ENCODE peak calls at places on chromosomes 5 and 9, in nine cellular contexts. One of them, this sample, is unnamed.
A peak's percentile ranks its signal among the peaks of the same experiment; 100 is the strongest.

GRCh38 chr5:16453609-16454008 is 12.0 kb downstream of the ZNF622 start:
- DNase-seq in NCI-H2081: peak; percentile 52
- DNase-seq in NCI-H1105: no peak
- DNase-seq in NB4: no peak
- DNase-seq in GM23248: no peak
- DNase-seq in ovary: no peak
- DNase-seq in globus pallidus: no peak
- DNase-seq in colonic mucosa: no peak
- DNase-seq in stimulated activated CD4-positive, alpha-beta T cell treated with anti-CD3 and anti-CD28 coated beads, Interleukin-12 subunit alpha, Interleukin-12 subunit beta, amount 100 ng/mL, for 24 hours: no peak
- DNase-seq in this sample: no peak

GRCh38 chr5:68261174-68262021 is 45.8 kb downstream of the PIK3R1 start:
- DNase-seq in globus pallidus: no peak
- DNase-seq in ovary: no peak
- DNase-seq in stimulated activated CD4-positive, alpha-beta T cell treated with anti-CD3 and anti-CD28 coated beads, Interleukin-12 subunit alpha, Interleukin-12 subunit beta, amount 100 ng/mL, for 24 hours: no peak
- DNase-seq in colonic mucosa: no peak
- DNase-seq in GM23248: peak; percentile 56
- DNase-seq in NB4: no peak
- DNase-seq in NCI-H1105: no peak
- DNase-seq in NCI-H2081: no peak
- DNase-seq in this sample: no peak

GRCh38 chr5:107743357-107744000 is 72.7 kb upstream of the EFNA5 start:
- DNase-seq in NCI-H2081: no peak
- DNase-seq in NCI-H1105: no peak
- DNase-seq in GM23248: peak; percentile 75
- DNase-seq in colonic mucosa: no peak
- DNase-seq in NB4: no peak
- DNase-seq in globus pallidus: no peak
- DNase-seq in stimulated activated CD4-positive, alpha-beta T cell treated with anti-CD3 and anti-CD28 coated beads, Interleukin-12 subunit alpha, Interleukin-12 subunit beta, amount 100 ng/mL, for 24 hours: no peak
- DNase-seq in ovary: no peak
- DNase-seq in this sample: no peak

GRCh38 chr9:94908041-94908563 is 181.6 kb downstream of the AOPEP start:
- DNase-seq in NCI-H1105: no peak
- DNase-seq in GM23248: no peak
- DNase-seq in NB4: peak; percentile 14
- DNase-seq in NCI-H2081: no peak
- DNase-seq in globus pallidus: no peak
- DNase-seq in colonic mucosa: no peak
- DNase-seq in ovary: no peak
- DNase-seq in stimulated activated CD4-positive, alpha-beta T cell treated with anti-CD3 and anti-CD28 coated beads, Interleukin-12 subunit alpha, Interleukin-12 subunit beta, amount 100 ng/mL, for 24 hours: no peak
- DNase-seq in this sample: peak; percentile 39

GRCh38 chr5:177471610-177472356 is 1.7 kb downstream of the DBN1 start:
- DNase-seq in stimulated activated CD4-positive, alpha-beta T cell treated with anti-CD3 and anti-CD28 coated beads, Interleukin-12 subunit alpha, Interleukin-12 subunit beta, amount 100 ng/mL, for 24 hours: no peak
- DNase-seq in NB4: no peak
- DNase-seq in colonic mucosa: no peak
- DNase-seq in globus pallidus: no peak
- DNase-seq in NCI-H2081: no peak
- DNase-seq in GM23248: peak; percentile 91
- DNase-seq in ovary: peak; percentile 50
- DNase-seq in NCI-H1105: no peak
- DNase-seq in this sample: peak; percentile 58

GRCh38 chr9:122370869-122371467 is at the start of gene PTGS1:
- DNase-seq in NCI-H1105: no peak
- DNase-seq in colonic mucosa: peak; percentile 72
- DNase-seq in ovary: no peak
- DNase-seq in stimulated activated CD4-positive, alpha-beta T cell treated with anti-CD3 and anti-CD28 coated beads, Interleukin-12 subunit alpha, Interleukin-12 subunit beta, amount 100 ng/mL, for 24 hours: no peak
- DNase-seq in globus pallidus: no peak
- DNase-seq in NCI-H2081: peak; percentile 51
- DNase-seq in NB4: peak; percentile 81
- DNase-seq in GM23248: peak; percentile 67
- DNase-seq in this sample: peak; percentile 68

GRCh38 chr5:169331292-169331852 is 30.4 kb upstream of the SLIT3 start:
- DNase-seq in stimulated activated CD4-positive, alpha-beta T cell treated with anti-CD3 and anti-CD28 coated beads, Interleukin-12 subunit alpha, Interleukin-12 subunit beta, amount 100 ng/mL, for 24 hours: no peak
- DNase-seq in colonic mucosa: no peak
- DNase-seq in ovary: no peak
- DNase-seq in NCI-H2081: no peak
- DNase-seq in GM23248: peak; percentile 32
- DNase-seq in NCI-H1105: no peak
- DNase-seq in NB4: no peak
- DNase-seq in globus pallidus: no peak
- DNase-seq in this sample: no peak

GRCh38 chr9:98457696-98458370 is 202.4 kb upstream of the TBC1D2 start:
- DNase-seq in NCI-H1105: no peak
- DNase-seq in NB4: no peak
- DNase-seq in globus pallidus: no peak
- DNase-seq in colonic mucosa: no peak
- DNase-seq in NCI-H2081: no peak
- DNase-seq in stimulated activated CD4-positive, alpha-beta T cell treated with anti-CD3 and anti-CD28 coated beads, Interleukin-12 subunit alpha, Interleukin-12 subunit beta, amount 100 ng/mL, for 24 hours: no peak
- DNase-seq in GM23248: peak; percentile 92
- DNase-seq in ovary: no peak
- DNase-seq in this sample: no peak

GRCh38 chr9:102035929-102036328 is 297.5 kb upstream of the GRIN3A start:
- DNase-seq in NCI-H2081: no peak
- DNase-seq in ovary: no peak
- DNase-seq in stimulated activated CD4-positive, alpha-beta T cell treated with anti-CD3 and anti-CD28 coated beads, Interleukin-12 subunit alpha, Interleukin-12 subunit beta, amount 100 ng/mL, for 24 hours: no peak
- DNase-seq in NB4: no peak
- DNase-seq in NCI-H1105: no peak
- DNase-seq in GM23248: no peak
- DNase-seq in globus pallidus: no peak
- DNase-seq in colonic mucosa: no peak
- DNase-seq in this sample: no peak

GRCh38 chr9:132514011-132514744 is 68.2 kb upstream of the BARHL1 start:
- DNase-seq in GM23248: no peak
- DNase-seq in stimulated activated CD4-positive, alpha-beta T cell treated with anti-CD3 and anti-CD28 coated beads, Interleukin-12 subunit alpha, Interleukin-12 subunit beta, amount 100 ng/mL, for 24 hours: no peak
- DNase-seq in globus pallidus: no peak
- DNase-seq in colonic mucosa: no peak
- DNase-seq in NCI-H1105: no peak
- DNase-seq in NB4: no peak
- DNase-seq in ovary: no peak
- DNase-seq in NCI-H2081: no peak
- DNase-seq in this sample: no peak

This sample was measured in ecto neural progenitor cell.